ENCODE peak calls at places on chromosomes 4 and X, in four cellular contexts. A is bronchial epithelial cell, S is AML-193, I is pancreas. R is an unnamed sample.
A peak's percentile ranks its signal among the peaks of the same experiment; 100 is the strongest.

GRCh38 chr4:26568446-26568994 is 15.4 kb upstream of the TBC1D19 start:
- DNase-seq in A (peak; percentile 81), S (no peak), I (no peak), R (no peak)

GRCh38 chr4:81040175-81040659 is 9.7 kb downstream of the BMP3 start:
- DNase-seq in A (peak; percentile 38), S (peak; percentile 18), I (no peak), R (peak; percentile 8)

GRCh38 chr4:95129708-95130343 is 372.1 kb downstream of the BMPR1B start:
- DNase-seq in A (peak; percentile 100), S (peak; percentile 49), I (no peak), R (peak; percentile 53)

GRCh38 chrX:47239199-47239598 is 6.4 kb downstream of the USP11 start:
- DNase-seq in A (no peak), S (no peak), I (no peak), R (no peak)

GRCh38 chrX:147920161-147920666 is 8.5 kb downstream of the FMR1 start:
- DNase-seq in A (no peak), S (no peak), I (no peak), R (no peak)

GRCh38 chr4:182533948-182534347 is 290.7 kb downstream of the TENM3 start:
- DNase-seq in A (peak; percentile 88), S (no peak), I (no peak), R (no peak)

GRCh38 chr4:152979731-152980330 is 43.7 kb downstream of the FHDC1 start:
- DNase-seq in A (peak; percentile 73), S (no peak), I (no peak), R (no peak)

GRCh38 chr4:7637971-7638370 is 203.2 kb upstream of the PSAPL1 start:
- DNase-seq in A (no peak), S (no peak), I (no peak), R (no peak)

GRCh38 chr4:187176261-187176910 is 452.7 kb upstream of the FAT1 start:
- DNase-seq in A (no peak), S (no peak), I (no peak), R (no peak)

GRCh38 chrX:69535661-69536060 is 31.5 kb downstream of the NALF2 start:
- DNase-seq in A (no peak), S (no peak), I (no peak), R (no peak)

GRCh38 chrX:120561634-120562568 is 1.1 kb upstream of the CUL4B start:
- DNase-seq in A (no peak), S (no peak), I (no peak), R (no peak)

GRCh38 chr4:168822481-168822880 is 187.6 kb downstream of the CBR4 start:
- DNase-seq in A (no peak), S (no peak), I (no peak), R (no peak)

GRCh38 chr4:40648141-40648540 is 18.5 kb upstream of the RBM47 start:
- DNase-seq in A (no peak), S (no peak), I (no peak), R (no peak)

GRCh38 chr4:18366762-18367358 is 345.3 kb upstream of the LCORL start:
- DNase-seq in A (peak; percentile 47), S (peak; percentile 25), I (no peak), R (peak; percentile 14)

GRCh38 chr4:55397521-55398321 is 2.0 kb downstream of the TMEM165 start:
- DNase-seq in A (peak; percentile 90), S (peak; percentile 54), I (no peak), R (peak; percentile 35)

GRCh38 chr4:179867300-179867878 is 2375.8 kb upstream of the TENM3 start:
- DNase-seq in A (peak; percentile 24), S (peak; percentile 40), I (no peak), R (peak; percentile 71)

GRCh38 chr4:157775971-157776370 is 396.9 kb downstream of the GASK1B start:
- DNase-seq in A (no peak), S (no peak), I (no peak), R (no peak)

GRCh38 chr4:13970349-13970748 is 342.8 kb upstream of the BOD1L1 start:
- DNase-seq in A (peak; percentile 13), S (no peak), I (no peak), R (no peak)

GRCh38 chr4:86855572-86855971 is 6.4 kb upstream of the SLC10A6 start:
- DNase-seq in A (peak; percentile 89), S (no peak), I (no peak), R (no peak)

GRCh38 chrX:3262906-3263305 is 83.5 kb downstream of the MXRA5 start:
- DNase-seq in A (peak; percentile 85), S (no peak), I (no peak), R (no peak)

GRCh38 chr4:143406523-143406922 is 69.8 kb downstream of the GAB1 start:
- DNase-seq in A (no peak), S (no peak), I (peak; percentile 29), R (no peak)

GRCh38 chrX:17689971-17690409 is 47.3 kb upstream of the SCML1 start:
- DNase-seq in A (peak; percentile 38), S (peak; percentile 49), I (no peak), R (peak; percentile 54)

GRCh38 chr4:18197467-18197866 is 175.9 kb upstream of the LCORL start:
- DNase-seq in A (no peak), S (no peak), I (no peak), R (no peak)

R was measured in HL-60.